ENCODE peak calls at places on chromosomes 7 and 10, in eight cellular contexts. E, K, Z, C, Q, R, P and G are unnamed samples. For H3K4me1, the result is how much of the 10 kb centered on the place peaks cover.

GRCh38 chr7:4143511-4144160 is 538.5 kb upstream of the FOXK1 start:
- DNase-seq in E (no peak), K (no peak), Z (no peak), C (no peak), Q (no peak), R (no peak), P (no peak), G (peak)

GRCh38 chr10:50386992-50387735 is 135.8 kb upstream of the ASAH2 start:
- DNase-seq in E (no peak), K (no peak), Z (no peak), C (no peak), Q (no peak), R (no peak), P (no peak), G (no peak)

GRCh38 chr10:103765981-103766380 is 89.4 kb downstream of the SH3PXD2A start:
- DNase-seq in E (no peak), K (peak), Z (no peak), C (no peak), Q (no peak), R (no peak), P (no peak), G (peak)

GRCh38 chr7:140594131-140594691 is 46.4 kb downstream of the DENND2A start:
- DNase-seq in E (no peak), K (no peak), Z (no peak), C (no peak), Q (no peak), R (no peak), P (no peak), G (no peak)

GRCh38 chr7:99340659-99341058 is 15.0 kb downstream of the ARPC1A start:
- DNase-seq in E (no peak), K (no peak), Z (no peak), C (no peak), Q (no peak), R (no peak), P (no peak), G (no peak)

GRCh38 chr7:1461640-1462375 is 2.5 kb upstream of the MICALL2 start:
- DNase-seq in E (no peak), K (no peak), Z (no peak), C (no peak), Q (no peak), R (no peak), P (no peak), G (no peak)

GRCh38 chr10:6542999-6543430 is 37.1 kb downstream of the PRKCQ start:
- DNase-seq in E (no peak), K (no peak), Z (no peak), C (no peak), Q (no peak), R (no peak), P (no peak), G (no peak)

GRCh38 chr10:7153750-7154149 is 257.1 kb downstream of the SFMBT2 start:
- DNase-seq in E (no peak), K (no peak), Z (no peak), C (no peak), Q (no peak), R (no peak), P (no peak), G (no peak)

GRCh38 chr7:30502470-30503251 is 2.0 kb downstream of the GGCT start:
- DNase-seq in E (no peak), K (no peak), Z (no peak), C (no peak), Q (no peak), R (no peak), P (no peak), G (no peak)

GRCh38 chr10:30534465-30535144 is 94.9 kb downstream of the LYZL2 start:
- DNase-seq in E (peak), K (no peak), Z (peak), C (peak), Q (peak), R (peak), P (peak), G (peak)

GRCh38 chr10:97333601-97334369 is 744 bp downstream of the FRAT2 start:
- DNase-seq in E (peak), K (peak), Z (peak), C (peak), Q (no peak), R (no peak), P (peak), G (peak)

GRCh38 chr7:112882022-112882421 is 91.8 kb upstream of the TMEM168 start:
- DNase-seq in E (no peak), K (peak), Z (no peak), C (no peak), Q (no peak), R (no peak), P (no peak), G (no peak)

GRCh38 chr10:132599712-132600111 is 62.1 kb downstream of the INPP5A start:
- DNase-seq in E (no peak), K (peak), Z (no peak), C (no peak), Q (no peak), R (no peak), P (no peak), G (no peak)
- H3K4me1 ChIP-seq in E (under half), K (under half), Z (under half), C (under half), Q (half or more), R (under half), P (under half), G (under half)

GRCh38 chr10:127155221-127155620 is 41.2 kb downstream of the INSYN2A start:
- DNase-seq in E (no peak), K (no peak), Z (no peak), C (no peak), Q (no peak), R (no peak), P (no peak), G (no peak)

GRCh38 chr10:127158663-127159062 is 37.7 kb downstream of the INSYN2A start:
- DNase-seq in E (no peak), K (no peak), Z (no peak), C (no peak), Q (no peak), R (no peak), P (no peak), G (no peak)

GRCh38 chr10:127159648-127160245 is 36.6 kb downstream of the INSYN2A start:
- DNase-seq in E (no peak), K (no peak), Z (peak), C (no peak), Q (no peak), R (no peak), P (no peak), G (no peak)

GRCh38 chr10:127161482-127161881 is 34.9 kb downstream of the INSYN2A start:
- DNase-seq in E (no peak), K (no peak), Z (no peak), C (no peak), Q (no peak), R (no peak), P (no peak), G (no peak)

DNA sequence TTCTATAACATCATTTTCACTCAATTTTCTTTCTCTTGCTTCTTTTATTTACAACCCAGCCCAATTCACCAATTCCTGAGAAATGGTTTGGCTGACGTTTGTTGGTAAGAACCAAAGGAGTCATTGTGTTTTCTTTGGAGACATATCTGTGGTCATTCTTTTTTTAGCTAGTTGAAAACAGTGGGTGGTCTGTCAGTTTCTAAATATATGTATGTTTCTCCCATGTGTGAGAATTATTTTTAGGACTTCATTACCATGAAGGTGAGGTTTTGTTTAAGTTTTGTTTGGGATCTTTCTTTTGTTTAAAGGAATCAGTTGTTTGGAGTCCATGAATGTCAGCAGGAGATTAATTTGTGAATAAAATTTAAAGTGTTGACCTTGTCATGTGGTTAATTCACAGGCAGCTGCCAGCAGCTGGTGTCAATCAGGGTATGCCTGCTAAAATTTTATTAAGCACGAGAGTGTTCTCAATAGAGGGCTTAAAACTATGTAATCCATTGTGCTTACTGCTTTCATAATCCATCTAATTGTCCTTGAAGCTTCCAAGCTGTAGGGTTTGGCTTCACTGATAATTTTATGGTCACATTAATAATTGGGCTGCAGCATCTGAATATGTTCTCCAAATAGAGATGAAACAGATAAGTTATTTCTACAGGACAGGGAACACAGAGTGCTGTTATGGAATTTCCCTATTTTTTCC is 38.7 kb downstream of the INSYN2A start:
- DNase-seq in E (no peak), K (no peak), Z (no peak), C (no peak), Q (no peak), R (no peak), P (no peak), G (no peak)
- TF ChIP-seq CTCF in E (no peak), K (no peak), Z (no peak), C (no peak), Q (no peak), R (no peak), P (no peak), G (no peak)

DNA sequence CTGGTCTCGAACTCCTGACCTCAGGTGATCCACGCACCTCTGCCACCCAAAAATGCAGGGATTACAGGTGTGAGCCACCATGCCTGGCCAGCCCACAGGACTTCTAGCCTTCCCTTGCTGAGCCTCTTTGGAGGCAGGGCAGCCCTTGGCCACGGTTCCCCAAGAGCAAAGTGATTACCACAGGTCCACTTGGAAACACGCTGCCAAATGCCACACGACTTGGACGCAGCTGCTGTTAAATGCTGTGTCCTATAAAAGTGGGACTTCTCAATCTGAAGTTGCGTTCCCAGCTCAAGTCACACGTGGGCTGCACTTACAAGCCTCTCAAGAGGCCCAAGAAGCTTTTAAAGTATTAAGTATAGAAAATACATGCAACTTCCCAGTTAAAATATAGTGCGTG is 30.1 kb downstream of the CTBP2 start:
- DNase-seq in E (no peak), K (no peak), Z (no peak), C (no peak), Q (no peak), R (no peak), P (no peak), G (no peak)
- H3K27ac ChIP-seq in E (no peak), K (no peak), Z (no peak), C (no peak), Q (no peak), R (no peak), P (no peak), G (no peak)

GRCh38 chr10:125039354-125039769 is 97.4 kb downstream of the ZRANB1 start:
- DNase-seq in E (no peak), K (no peak), Z (no peak), C (no peak), Q (no peak), R (no peak), P (no peak), G (no peak)
- H3K4me1 ChIP-seq in E (under half), K (under half), Z (under half), C (under half), Q (half or more), R (under half), P (under half), G (under half)